ENCODE peak calls at places on chromosomes 5 and 9, in seven cellular contexts. C is activated CD8-positive, alpha-beta T cell treated with anti-CD3 and anti-CD28 coated beads for 36 hours; U is nephron progenitor cell; I is RWPE2; Y is omental fat pad; H is AG09309; Z is lung. S is an unnamed sample.
A peak's percentile ranks its signal among the peaks of the same experiment; 100 is the strongest.

GRCh38 chr9:137286980-137287383 is 9.5 kb downstream of the TOR4A start:
- DNase-seq in C (peak; percentile 53), U (peak; percentile 43), I (no peak), Y (no peak), H (no peak), Z (no peak), S (no peak)

GRCh38 chr5:51573835-51574234 is 190.6 kb downstream of the ISL1 start:
- DNase-seq in C (no peak), U (no peak), I (no peak), Y (no peak), H (no peak), Z (no peak), S (no peak)

GRCh38 chr9:132602207-132602606 is 19.8 kb downstream of the BARHL1 start:
- DNase-seq in C (no peak), U (no peak), I (no peak), Y (no peak), H (no peak), Z (no peak), S (no peak)

GRCh38 chr5:136285501-136285900 is 79.8 kb downstream of the TRPC7 start:
- DNase-seq in C (no peak), U (no peak), I (no peak), Y (no peak), H (no peak), Z (no peak), S (no peak)

GRCh38 chr5:151740336-151740942 is 18.0 kb downstream of the ATOX1 start:
- DNase-seq in C (peak; percentile 59), U (peak; percentile 62), I (no peak), Y (no peak), H (peak; percentile 90), Z (peak; percentile 51), S (peak; percentile 57)

GRCh38 chr5:125177340-125177739 is 430.9 kb upstream of the ZNF608 start:
- DNase-seq in C (no peak), U (no peak), I (no peak), Y (no peak), H (no peak), Z (no peak), S (no peak)

GRCh38 chr9:117448066-117448465 is 33.2 kb upstream of the ASTN2 start:
- DNase-seq in C (no peak), U (no peak), I (no peak), Y (no peak), H (no peak), Z (no peak), S (no peak)

GRCh38 chr9:9212963-9213362 is 1399.8 kb downstream of the PTPRD start:
- DNase-seq in C (no peak), U (no peak), I (no peak), Y (no peak), H (no peak), Z (no peak), S (no peak)

GRCh38 chr5:3789519-3790193 is 194.0 kb downstream of the IRX1 start:
- DNase-seq in C (no peak), U (no peak), I (no peak), Y (no peak), H (no peak), Z (no peak), S (no peak)

GRCh38 chr9:88966894-88967676 is 24.2 kb upstream of the S1PR3 start:
- DNase-seq in C (no peak), U (no peak), I (no peak), Y (no peak), H (no peak), Z (no peak), S (no peak)

GRCh38 chr5:116419258-116419657 is 155.4 kb downstream of the SEMA6A start:
- DNase-seq in C (no peak), U (no peak), I (no peak), Y (no peak), H (no peak), Z (no peak), S (no peak)

GRCh38 chr9:122086873-122087272 is 6.2 kb downstream of the TTLL11 start:
- DNase-seq in C (no peak), U (no peak), I (no peak), Y (no peak), H (no peak), Z (no peak), S (no peak)

GRCh38 chr5:8184455-8185063 is 315.6 kb downstream of the MTRR start:
- DNase-seq in C (peak; percentile 52), U (peak; percentile 73), I (no peak), Y (no peak), H (no peak), Z (no peak), S (no peak)

GRCh38 chr5:149623473-149623872 is 42.2 kb downstream of the ARHGEF37 start:
- DNase-seq in C (no peak), U (no peak), I (no peak), Y (no peak), H (no peak), Z (no peak), S (no peak)

GRCh38 chr5:123090641-123091257 is 1.7 kb downstream of the PRDM6 start:
- DNase-seq in C (no peak), U (peak; percentile 30), I (no peak), Y (no peak), H (no peak), Z (no peak), S (no peak)

GRCh38 chr9:99433095-99433494 is 211.0 kb downstream of the SEC61B start:
- DNase-seq in C (no peak), U (no peak), I (no peak), Y (no peak), H (no peak), Z (no peak), S (no peak)

GRCh38 chr5:54357371-54358058 is 47.1 kb upstream of the ARL15 start:
- DNase-seq in C (no peak), U (no peak), I (no peak), Y (no peak), H (no peak), Z (no peak), S (no peak)

GRCh38 chr5:151931260-151931659 is 6.6 kb upstream of the GLRA1 start:
- DNase-seq in C (no peak), U (no peak), I (no peak), Y (no peak), H (no peak), Z (no peak), S (no peak)

GRCh38 chr5:107224272-107224671 is 446.5 kb downstream of the EFNA5 start:
- DNase-seq in C (no peak), U (no peak), I (no peak), Y (no peak), H (no peak), Z (no peak), S (no peak)

GRCh38 chr5:154077692-154078091 is 38.9 kb downstream of the MFAP3 start:
- DNase-seq in C (no peak), U (no peak), I (no peak), Y (no peak), H (no peak), Z (peak; percentile 41), S (no peak)

GRCh38 chr5:154072782-154073171 is 34.0 kb downstream of the MFAP3 start:
- DNase-seq in C (no peak), U (no peak), I (no peak), Y (no peak), H (no peak), Z (no peak), S (no peak)

GRCh38 chr5:154076240-154076922 is 37.6 kb downstream of the MFAP3 start:
- DNase-seq in C (no peak), U (no peak), I (no peak), Y (no peak), H (no peak), Z (no peak), S (no peak)

DNA sequence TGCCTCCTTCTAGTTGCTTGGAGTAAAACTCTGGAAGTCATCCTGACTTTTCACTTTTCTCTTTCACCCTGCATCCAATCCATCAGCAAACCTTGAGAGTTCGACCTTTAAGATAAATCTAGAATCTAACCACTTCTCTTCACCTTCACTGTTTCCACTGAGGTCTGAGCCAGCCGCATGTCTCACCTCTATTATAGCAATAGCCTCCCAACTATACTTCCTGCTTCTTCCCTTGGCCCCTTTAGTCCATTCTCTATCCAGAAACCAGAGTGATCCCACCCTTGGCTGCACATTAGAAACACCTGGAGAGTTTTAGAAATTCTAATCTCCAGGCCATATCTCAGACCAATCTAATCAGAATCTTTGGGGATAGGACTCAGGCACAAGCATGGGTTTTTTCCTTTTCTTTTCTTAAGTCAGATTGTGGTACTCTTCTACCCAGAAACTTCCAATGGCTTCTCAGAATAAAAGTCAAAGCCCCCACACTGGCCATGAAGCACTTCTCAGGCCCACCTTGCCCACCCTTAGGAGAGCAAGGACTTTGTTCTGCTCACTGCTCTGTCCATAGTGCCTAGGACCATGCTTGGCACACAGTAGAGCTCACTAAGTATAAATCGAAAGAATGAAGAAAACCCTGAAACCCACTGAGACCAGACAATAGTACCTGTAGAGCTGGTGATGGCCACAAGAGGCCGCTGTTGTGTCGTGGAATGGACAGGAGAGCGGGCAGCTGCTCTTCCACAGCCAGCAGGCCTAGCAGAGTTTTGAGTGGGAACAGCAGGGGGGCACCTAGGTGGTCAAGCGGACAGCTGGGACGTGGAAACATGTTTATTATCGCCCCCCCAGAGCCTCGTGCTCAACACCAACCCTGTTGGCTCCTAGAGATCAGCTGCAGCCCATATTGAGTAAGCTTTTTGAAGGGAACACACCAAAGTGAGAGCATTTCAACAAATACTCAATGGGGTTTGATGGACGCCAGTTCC is 33.3 kb downstream of the MFAP3 start:
- DNase-seq in C (peak; percentile 91), U (peak; percentile 91), I (no peak), Y (peak; percentile 93), H (no peak), Z (peak; percentile 81), S (peak; percentile 66)
- TF ChIP-seq CTCF in C (peak; percentile 86), U (peak; percentile 95), I (peak; percentile 99), Y (no peak), H (peak; percentile 95), Z (peak; percentile 92), S (peak; percentile 87)

GRCh38 chr9:7392161-7392560 is 407.4 kb downstream of the DMAC1 start:
- DNase-seq in C (no peak), U (peak; percentile 43), I (no peak), Y (no peak), H (no peak), Z (no peak), S (no peak)

GRCh38 chr9:7388755-7389154 is 410.8 kb downstream of the DMAC1 start:
- DNase-seq in C (no peak), U (no peak), I (no peak), Y (no peak), H (no peak), Z (no peak), S (no peak)

GRCh38 chr9:7394007-7394774 is 405.4 kb downstream of the DMAC1 start:
- DNase-seq in C (no peak), U (peak; percentile 19), I (no peak), Y (no peak), H (no peak), Z (no peak), S (no peak)
- TF ChIP-seq CTCF in C (no peak), U (no peak), I (no peak), Y (no peak), H (no peak), Z (no peak), S (no peak)

GRCh38 chr9:72826954-72827953 is 125.6 kb downstream of the ALDH1A1 start:
- DNase-seq in C (no peak), U (no peak), I (no peak), Y (no peak), H (no peak), Z (no peak), S (no peak)
- TF ChIP-seq CTCF in C (no peak), U (no peak), I (no peak), Y (no peak), H (no peak), Z (no peak), S (no peak)

DNA sequence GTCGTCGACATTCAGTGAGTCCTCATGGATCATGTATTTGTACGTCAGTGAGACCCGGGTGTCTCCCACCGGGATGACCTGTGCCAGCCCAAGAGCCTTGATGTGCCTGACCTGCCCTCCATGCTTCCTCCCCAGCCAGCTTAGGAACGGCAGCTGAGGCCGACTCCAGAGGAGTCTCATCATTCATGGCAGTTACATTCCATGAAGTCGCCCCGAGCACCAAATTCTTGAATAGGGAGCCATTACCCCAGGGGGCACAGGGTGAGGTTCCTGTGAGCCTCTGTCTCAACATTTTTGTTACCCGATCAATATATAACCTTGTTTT is 67.8 kb downstream of the ZNF354C start:
- DNase-seq in C (no peak), U (no peak), I (no peak), Y (no peak), H (no peak), Z (no peak), S (no peak)
- TF ChIP-seq CTCF in C (no peak), U (no peak), I (no peak), Y (no peak), H (no peak), Z (no peak), S (no peak)

S was measured in CD14-positive monocyte.